ENCODE peak calls at places on chromosomes 13 and 19, in six cellular contexts. B, Y, Q, Z, C and D are unnamed samples.

GRCh38 chr13:111604087-111604486 is 283.6 kb downstream of the TEX29 start:
- DNase-seq in B (no peak), Y (no peak), Q (no peak), Z (no peak), C (no peak), D (no peak)

GRCh38 chr19:3759482-3760254 is 1.8 kb downstream of the APBA3 start:
- DNase-seq in B (no peak), Y (no peak), Q (no peak), Z (no peak), C (no peak), D (no peak)

GRCh38 chr13:77767413-77767812 is 69.9 kb downstream of the SLAIN1 start:
- DNase-seq in B (no peak), Y (no peak), Q (no peak), Z (no peak), C (no peak), D (no peak)

GRCh38 chr19:49133621-49134454 is 14.5 kb downstream of the PPFIA3 start:
- DNase-seq in B (no peak), Y (no peak), Q (no peak), Z (no peak), C (no peak), D (no peak)

GRCh38 chr13:111491021-111491420 is 170.6 kb downstream of the TEX29 start:
- DNase-seq in B (no peak), Y (no peak), Q (no peak), Z (no peak), C (no peak), D (no peak)

GRCh38 chr19:57633832-57634131 is 814 bp downstream of the ZNF211 start:
- DNase-seq in B (no peak), Y (no peak), Q (no peak), Z (no peak), C (no peak), D (no peak)

GRCh38 chr13:42373048-42373812 is 101.3 kb downstream of the AKAP11 start:
- DNase-seq in B (no peak), Y (no peak), Q (no peak), Z (no peak), C (no peak), D (no peak)

GRCh38 chr13:34751492-34751891 is 190.6 kb upstream of the NBEA start:
- DNase-seq in B (no peak), Y (no peak), Q (no peak), Z (no peak), C (no peak), D (no peak)

GRCh38 chr13:110980921-110981320 is 66.1 kb upstream of the ANKRD10 start:
- DNase-seq in B (no peak), Y (no peak), Q (no peak), Z (no peak), C (no peak), D (no peak)

GRCh38 chr13:47904239-47904638 is 96.8 kb downstream of the SUCLA2 start:
- DNase-seq in B (peak), Y (no peak), Q (no peak), Z (no peak), C (no peak), D (peak)

GRCh38 chr19:40594251-40594650 is 6.9 kb upstream of the LTBP4 start:
- DNase-seq in B (no peak), Y (no peak), Q (peak), Z (no peak), C (no peak), D (no peak)

GRCh38 chr19:2385053-2385721 is 25.1 kb downstream of the TMPRSS9 start:
- DNase-seq in B (peak), Y (peak), Q (no peak), Z (peak), C (no peak), D (peak)

GRCh38 chr19:46678110-46678732 is 17.2 kb upstream of the DACT3 start:
- DNase-seq in B (no peak), Y (no peak), Q (no peak), Z (no peak), C (no peak), D (no peak)

GRCh38 chr19:3607398-3608078 is 863 bp upstream of the TBXA2R start:
- DNase-seq in B (peak), Y (no peak), Q (no peak), Z (no peak), C (no peak), D (peak)

GRCh38 chr19:30403583-30403982 is 31.4 kb downstream of the ZNF536 start:
- DNase-seq in B (no peak), Y (no peak), Q (no peak), Z (no peak), C (no peak), D (no peak)

GRCh38 chr13:106418556-106418955 is 116.9 kb downstream of the EFNB2 start:
- DNase-seq in B (no peak), Y (peak), Q (no peak), Z (peak), C (no peak), D (peak)

GRCh38 chr13:93698016-93698613 is 471.5 kb downstream of the GPC6 start:
- DNase-seq in B (no peak), Y (no peak), Q (no peak), Z (no peak), C (peak), D (no peak)